ENCODE peak calls at places on chromosome 21, in ten cellular contexts. Z is stimulated activated CD8-positive, alpha-beta memory T cell treated with anti-CD3 and anti-CD28 coated beads, Interleukin-4, amount 100 ng/mL, for 1 hour; I is stimulated activated CD4-positive, alpha-beta T cell treated with anti-CD3 and anti-CD28 coated beads, Interleukin-1b, Interleukin-23, amount 100 ng/mL, for 24 hours; U is NCI-H1417; A is ureter; W is spleen; Q is CD4-positive, alpha-beta memory T cell; H is effector memory CD8-positive, alpha-beta T cell; Y is stomach; K is astrocyte of the spinal cord. F is an unnamed sample.

GRCh38 chr21:44454058-44454457 is 1.3 kb upstream of the LRRC3 start:
- DNase-seq in Z (no peak), W (no peak), A (no peak), Q (no peak), U (no peak), Y (no peak), H (no peak), I (no peak), K (no peak), F (no peak)

GRCh38 chr21:24163539-24163938 is 1443.7 kb downstream of the MRPL39 start:
- DNase-seq in A (no peak), Y (no peak), Q (no peak), I (no peak), W (no peak), K (no peak), Z (no peak), U (no peak), H (no peak), F (no peak)

GRCh38 chr21:38667466-38667865 is 138.3 kb upstream of the ETS2 start:
- DNase-seq in Z (no peak), Y (no peak), K (no peak), I (no peak), H (no peak), W (no peak), Q (no peak), A (no peak), U (no peak), F (no peak)

GRCh38 chr21:41086551-41086950 is 81.4 kb upstream of the BACE2 start:
- DNase-seq in K (no peak), W (no peak), Q (no peak), Y (no peak), U (no peak), Z (no peak), I (no peak), H (no peak), A (no peak), F (no peak)

GRCh38 chr21:23247334-23247733 is 2249.1 kb downstream of the NCAM2 start:
- DNase-seq in U (no peak), Y (no peak), Q (no peak), W (no peak), I (no peak), K (no peak), H (no peak), A (no peak), Z (no peak), F (no peak)

GRCh38 chr21:42939581-42940413 is 14.4 kb upstream of the ERVH48-1 start:
- DNase-seq in U (no peak), K (peak), I (no peak), Q (no peak), Y (peak), Z (no peak), H (no peak), A (peak), W (peak), F (no peak)

GRCh38 chr21:44065428-44065827 is 41.8 kb upstream of the PWP2 start:
- DNase-seq in Y (peak), Z (peak), I (no peak), W (peak), H (peak), A (no peak), K (no peak), U (no peak), Q (peak), F (no peak)

GRCh38 chr21:39863111-39863510 is 4.1 kb upstream of the PCP4 start:
- DNase-seq in U (peak), Z (no peak), I (no peak), Y (peak), H (no peak), K (peak), A (no peak), W (no peak), Q (no peak), F (peak)

GRCh38 chr21:37368536-37369279 is 2.1 kb downstream of the DYRK1A start:
- DNase-seq in U (no peak), I (no peak), Y (no peak), Q (no peak), H (no peak), W (no peak), K (no peak), Z (no peak), A (no peak), F (no peak)

GRCh38 chr21:34544032-34544496 is 32.1 kb upstream of the KCNE1 start:
- DNase-seq in A (peak), H (peak), W (no peak), Z (no peak), Q (peak), I (peak), K (peak), Y (peak), U (peak), F (peak)

GRCh38 chr21:46065215-46065992 is 32.5 kb upstream of the COL6A2 start:
- DNase-seq in Z (no peak), Q (no peak), H (no peak), K (peak), U (no peak), I (no peak), W (no peak), Y (no peak), A (peak), F (peak)

GRCh38 chr21:15774590-15774989 is 44.8 kb downstream of the USP25 start:
- DNase-seq in Z (no peak), U (no peak), H (no peak), K (peak), W (no peak), Y (no peak), Q (no peak), I (no peak), A (no peak), F (no peak)

GRCh38 chr21:14677023-14677422 is 130.9 kb upstream of the SAMSN1 start:
- DNase-seq in W (no peak), K (no peak), U (no peak), H (no peak), I (no peak), A (no peak), Y (no peak), Z (no peak), Q (no peak), F (no peak)

F was measured in upper lobe of left lung.